ENCODE peak calls at places on chromosomes 7 and 10, in five cellular contexts. X is stimulated activated CD8-positive, alpha-beta memory T cell treated with anti-CD3 and anti-CD28 coated beads, Interleukin-4, amount 100 ng/mL, for 1 hour; B is H54; Q is Right ventricle myocardium inferior; C is ureter. Y is an unnamed sample.

GRCh38 chr7:143345428-143345900 is 17.0 kb downstream of the FAM131B start:
- DNase-seq in X (peak), B (no peak), Q (peak), C (no peak), Y (no peak)

GRCh38 chr7:39016609-39017008 is 38.9 kb downstream of the POU6F2 start:
- DNase-seq in X (no peak), B (no peak), Q (no peak), C (peak), Y (no peak)

GRCh38 chr7:83882551-83882950 is 233.6 kb upstream of the SEMA3E start:
- DNase-seq in X (no peak), B (no peak), Q (no peak), C (no peak), Y (no peak)

GRCh38 chr7:52992479-52993195 is 42.8 kb upstream of the POM121L12 start:
- DNase-seq in X (no peak), B (no peak), Q (no peak), C (no peak), Y (no peak)

GRCh38 chr10:35328404-35329037 is 7.8 kb upstream of the CCNY start:
- DNase-seq in X (no peak), B (no peak), Q (no peak), C (no peak), Y (no peak)

GRCh38 chr10:123808873-123809272 is 82.7 kb downstream of the CPXM2 start:
- DNase-seq in X (no peak), B (no peak), Q (no peak), C (no peak), Y (no peak)

GRCh38 chr10:44309939-44310761 is 74.7 kb downstream of the CXCL12 start:
- DNase-seq in X (no peak), B (no peak), Q (peak), C (no peak), Y (no peak)

GRCh38 chr7:1322240-1323110 is 89.8 kb downstream of the UNCX start:
- DNase-seq in X (no peak), B (no peak), Q (no peak), C (no peak), Y (no peak)

GRCh38 chr10:127123626-127124025 is 72.8 kb downstream of the INSYN2A start:
- DNase-seq in X (no peak), B (no peak), Q (no peak), C (no peak), Y (no peak)

GRCh38 chr10:102729090-102730026 is 14.4 kb upstream of the WBP1L start:
- DNase-seq in X (peak), B (peak), Q (peak), C (peak), Y (no peak)

Y was measured in keratinocyte.